ENCODE peak calls at places on chromosomes 16 and 17, in nine cellular contexts. H is osteoblast, G is fibroblast of lung, P is mammary epithelial cell, Z is IMR-90, X is neuronal stem cell, T is GM23248, N is H9, J is HCT116. Q is an unnamed sample.

GRCh38 chr16:81073560-81074330 is 3.3 kb downstream of the C16orf46 start:
- DNase-seq in G (no peak), T (no peak), Z (no peak), X (no peak), N (no peak), J (no peak), P (no peak), H (no peak), Q (peak)

GRCh38 chr16:46748775-46749705 is 896 bp upstream of the MYLK3 start:
- DNase-seq in X (no peak), G (no peak), N (no peak), Z (no peak), P (no peak), H (no peak), T (no peak), J (no peak), Q (peak)

GRCh38 chr17:71963341-71963740 is 157.5 kb upstream of the SOX9 start:
- DNase-seq in H (no peak), G (no peak), T (no peak), X (no peak), Z (no peak), N (no peak), P (no peak), J (no peak), Q (no peak)

GRCh38 chr17:78735832-78736525 is 46.1 kb downstream of the CYTH1 start:
- DNase-seq in Z (no peak), T (peak), P (peak), H (no peak), X (no peak), N (no peak), G (no peak), J (no peak), Q (no peak)

GRCh38 chr17:50190278-50191069 is 11.0 kb downstream of the COL1A1 start:
- DNase-seq in H (no peak), X (no peak), J (no peak), P (no peak), Z (no peak), N (no peak), T (peak), G (no peak), Q (no peak)

GRCh38 chr17:15981208-15981607 is 18.3 kb downstream of the ZSWIM7 start:
- DNase-seq in J (no peak), H (no peak), P (peak), G (no peak), Z (no peak), N (no peak), T (no peak), X (no peak), Q (no peak)

GRCh38 chr17:6755281-6755680 is 565 bp upstream of the XAF1 start:
- DNase-seq in T (peak), P (no peak), H (no peak), G (peak), N (no peak), Z (no peak), J (no peak), X (no peak), Q (no peak)

GRCh38 chr17:42266918-42267766 is 9.0 kb downstream of the STAT5B start:
- DNase-seq in P (peak), N (no peak), J (peak), T (peak), Z (peak), H (peak), G (peak), X (no peak), Q (no peak)

GRCh38 chr17:31269597-31269996 is 27.4 kb downstream of the OMG start:
- DNase-seq in H (peak), X (no peak), Z (peak), P (peak), N (peak), G (peak), T (peak), J (peak), Q (no peak)

DNA sequence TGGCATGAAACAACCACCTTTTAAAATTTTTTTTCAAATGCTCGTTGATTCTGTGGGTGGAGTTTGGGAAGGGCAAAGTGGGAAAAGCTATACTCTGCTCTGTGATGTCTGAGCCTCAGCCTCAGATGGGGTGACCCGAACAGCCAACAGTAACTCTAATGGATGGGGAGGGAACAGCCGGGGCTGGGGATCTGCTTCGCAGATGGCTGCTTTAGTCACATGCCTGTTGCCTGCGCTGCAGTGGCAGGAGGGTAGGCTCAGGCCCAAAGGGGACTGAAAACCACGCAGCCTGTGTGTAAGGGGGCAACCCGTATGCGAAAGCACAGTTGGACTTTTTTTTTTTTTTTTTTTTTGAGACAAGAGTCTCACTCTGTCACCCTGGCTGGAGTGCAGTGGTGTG is 14.9 kb upstream of the MAPK3 start:
- DNase-seq in J (no peak), Z (no peak), N (no peak), G (no peak), H (no peak), P (no peak), X (no peak), T (no peak), Q (no peak)
- H2AFZ ChIP-seq in J (no peak), Z (peak), N (no peak), G (no peak), H (no peak), P (no peak), X (peak), T (no peak), Q (no peak)

DNA sequence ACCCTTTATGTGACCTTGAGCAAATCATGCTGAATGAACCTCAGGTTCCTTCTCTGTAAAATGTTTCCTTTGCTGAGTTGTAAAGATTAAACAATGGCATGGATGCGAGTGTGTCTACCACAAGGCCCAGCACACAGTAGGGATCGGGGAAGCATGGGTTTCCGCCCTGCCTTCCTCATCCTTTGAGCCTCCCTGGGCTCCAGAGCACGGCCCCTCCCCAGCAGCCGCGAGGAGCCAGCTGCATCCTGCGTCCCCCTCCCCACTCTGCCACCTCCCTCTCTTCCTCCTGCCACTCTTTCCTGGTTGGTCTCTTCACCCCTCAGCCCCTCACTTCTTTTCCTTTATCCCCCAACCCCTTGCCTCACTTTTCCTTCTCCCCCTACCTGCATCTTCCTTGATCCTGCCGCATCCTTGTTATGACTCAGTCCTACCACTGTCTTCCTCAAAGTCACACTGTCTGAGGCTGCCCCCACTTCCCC is 3.0 kb downstream of the FBXL19 start:
- DNase-seq in N (no peak), H (peak), J (no peak), P (no peak), Z (no peak), X (no peak), G (no peak), T (no peak), Q (no peak)
- H3K4me2 ChIP-seq in N (no peak), H (no peak), J (no peak), P (no peak), Z (no peak), X (no peak), G (no peak), T (no peak), Q (no peak)

DNA sequence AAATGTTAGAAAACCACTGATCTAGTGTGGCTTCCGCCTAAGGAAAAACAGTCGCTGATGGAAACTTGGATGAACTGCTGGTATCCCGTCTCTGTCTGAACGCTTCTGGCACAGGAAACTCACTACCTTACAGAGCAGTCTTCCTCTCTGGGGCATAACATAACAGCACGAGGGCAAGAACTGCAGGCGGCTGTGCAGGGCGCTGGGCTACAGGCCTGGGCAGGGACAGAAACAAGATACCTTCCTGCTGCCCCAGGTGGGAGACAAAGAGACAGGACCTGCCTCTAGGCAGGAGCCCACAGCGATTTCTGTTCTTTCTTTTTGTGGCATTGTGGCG is 10.5 kb downstream of the MXRA7 start:
- DNase-seq in J (no peak), Z (no peak), H (no peak), P (no peak), N (no peak), G (no peak), T (peak), X (no peak), Q (no peak)
- H2AFZ ChIP-seq in J (no peak), Z (peak), H (peak), P (peak), N (no peak), G (no peak), T (peak), X (peak), Q (no peak)

DNA sequence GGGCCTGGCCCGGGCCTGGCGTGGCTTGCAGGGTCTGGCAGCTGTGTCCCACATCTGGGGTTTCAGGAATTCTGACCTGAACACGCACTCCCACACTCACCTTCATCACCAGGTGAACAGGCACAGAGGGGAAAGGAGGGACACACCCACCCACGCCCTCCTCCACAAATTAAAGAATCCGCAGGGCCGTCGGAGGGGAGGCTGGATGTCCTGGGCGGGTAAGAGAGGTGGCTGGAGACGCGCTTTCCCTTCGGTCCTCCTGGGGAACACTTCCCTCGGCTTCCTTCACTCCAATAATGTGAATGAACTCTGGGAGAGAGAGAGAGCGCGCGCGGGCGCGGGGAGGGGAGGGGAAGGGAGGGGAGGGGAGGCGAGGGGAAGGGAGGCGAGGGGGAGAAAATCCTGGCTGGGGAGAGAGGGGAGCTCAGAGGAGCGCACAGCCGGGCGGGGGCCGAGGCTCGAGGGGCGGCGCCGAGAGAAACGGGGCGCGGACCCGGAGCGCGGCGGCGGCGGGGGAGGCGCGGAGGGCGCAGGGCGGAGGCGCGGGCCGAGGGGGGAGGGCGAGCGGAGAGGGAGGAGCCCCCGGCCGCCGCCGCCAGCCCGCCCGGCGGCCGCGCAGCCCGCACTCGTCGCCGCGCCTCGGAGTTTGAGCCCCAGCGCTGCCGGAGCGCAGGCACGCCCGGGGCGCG is at the start of gene CACNG4:
- DNase-seq in X (no peak), J (no peak), Z (no peak), H (peak), P (no peak), T (no peak), G (no peak), N (no peak), Q (no peak)
- H3K4me2 ChIP-seq in X (peak), J (no peak), Z (peak), H (no peak), P (peak), T (no peak), G (peak), N (peak), Q (no peak)

DNA sequence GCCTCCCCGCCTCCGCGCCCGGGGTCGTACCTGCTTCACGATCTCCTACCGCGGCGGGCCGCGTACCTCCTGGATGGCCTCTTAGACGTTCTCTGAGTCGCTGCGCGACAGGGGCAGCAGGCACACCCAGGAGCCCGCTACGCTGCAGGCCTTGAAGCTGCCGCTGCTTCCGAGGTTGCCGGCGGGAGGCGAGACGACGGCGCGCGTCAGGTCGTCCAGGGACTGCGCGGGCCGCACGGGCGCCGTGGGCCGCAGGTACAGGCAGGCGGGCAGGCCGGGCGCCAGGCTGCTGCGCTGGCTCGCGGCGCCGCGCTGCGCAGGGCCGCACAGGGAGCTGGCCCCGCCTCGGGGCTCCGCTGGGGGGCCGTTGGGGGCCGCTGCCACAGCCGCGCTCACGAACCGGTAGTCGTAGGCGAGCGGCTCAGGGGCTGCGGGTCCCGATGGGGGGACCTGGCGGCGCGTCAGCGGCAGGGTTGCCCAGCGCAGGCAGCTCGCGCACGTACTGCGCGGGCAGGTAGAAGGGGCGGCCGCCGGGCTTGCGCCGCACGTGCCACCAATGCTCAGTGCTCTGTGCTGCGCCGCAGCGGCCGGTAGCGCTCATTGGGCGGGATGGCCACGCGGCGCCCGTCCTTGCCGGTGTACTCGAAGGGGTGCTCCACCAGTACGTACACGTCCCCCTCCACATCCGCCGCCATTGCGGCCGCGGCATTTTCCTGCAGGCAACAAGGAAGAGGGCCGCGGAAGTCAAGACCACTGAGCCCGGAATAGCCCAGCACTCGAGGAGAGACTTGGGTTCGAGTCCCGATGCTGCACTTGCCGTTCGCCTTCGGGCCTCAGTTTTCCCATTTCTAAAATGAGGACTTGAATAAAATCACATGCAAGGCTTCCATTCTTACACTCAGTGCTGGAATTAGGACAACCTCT is 116.5 kb upstream of the SMURF2 start:
- DNase-seq in G (no peak), P (no peak), N (peak), Z (no peak), T (peak), H (peak), X (no peak), J (no peak), Q (no peak)
- H2AFZ ChIP-seq in G (no peak), P (no peak), N (no peak), Z (no peak), T (no peak), H (no peak), X (peak), J (no peak), Q (no peak)

GRCh38 chr16:27579086-27579980 is 29.4 kb downstream of the KATNIP start:
- DNase-seq in Z (peak), H (no peak), T (peak), X (no peak), N (no peak), G (peak), J (no peak), P (peak), Q (peak)
- H3K4me2 ChIP-seq in Z (no peak), H (peak), T (peak), X (no peak), N (no peak), G (peak), J (peak), P (peak), Q (no peak)

DNA sequence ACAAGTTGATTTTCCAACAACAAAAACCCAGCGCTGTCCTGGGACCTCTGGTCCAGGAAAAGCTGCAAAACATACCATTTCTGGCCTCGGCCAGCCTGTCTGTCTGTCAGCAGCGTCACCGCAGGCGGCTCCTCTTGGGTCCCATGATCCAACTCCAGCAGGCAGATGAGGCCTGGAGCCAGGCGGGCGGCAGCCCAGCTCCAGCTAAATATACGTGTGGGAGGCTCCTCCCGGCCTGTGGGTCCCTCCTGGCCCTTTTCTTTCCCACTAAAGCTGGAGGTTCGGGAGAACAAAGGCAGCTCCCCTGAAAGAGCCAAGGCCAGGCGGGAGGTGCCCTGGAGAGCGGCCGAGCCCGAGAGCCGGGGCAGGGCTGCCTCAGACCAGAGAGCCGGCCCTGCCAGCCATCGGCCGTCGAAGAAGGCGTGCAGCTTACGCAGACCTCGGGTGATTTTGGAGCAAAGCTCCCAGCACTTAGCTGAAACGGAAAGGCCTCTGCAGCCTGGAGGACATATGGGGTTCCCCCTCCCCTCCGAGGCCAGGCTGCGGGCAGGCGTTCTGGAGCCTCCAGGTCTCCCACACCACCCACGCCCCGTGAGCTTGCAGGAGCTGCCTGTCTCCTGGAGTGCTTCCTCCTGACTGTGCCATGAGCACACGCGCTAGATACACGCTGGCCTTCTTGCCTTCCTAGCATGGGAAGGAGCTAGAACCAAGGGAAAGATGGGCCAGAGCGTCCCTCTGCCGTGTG is 19.9 kb upstream of the JPH3 start:
- DNase-seq in H (peak), J (no peak), G (peak), T (peak), N (no peak), X (no peak), Z (peak), P (no peak), Q (no peak)
- H2AFZ ChIP-seq in H (peak), J (no peak), G (peak), T (peak), N (no peak), X (peak), Z (peak), P (peak), Q (no peak)

DNA sequence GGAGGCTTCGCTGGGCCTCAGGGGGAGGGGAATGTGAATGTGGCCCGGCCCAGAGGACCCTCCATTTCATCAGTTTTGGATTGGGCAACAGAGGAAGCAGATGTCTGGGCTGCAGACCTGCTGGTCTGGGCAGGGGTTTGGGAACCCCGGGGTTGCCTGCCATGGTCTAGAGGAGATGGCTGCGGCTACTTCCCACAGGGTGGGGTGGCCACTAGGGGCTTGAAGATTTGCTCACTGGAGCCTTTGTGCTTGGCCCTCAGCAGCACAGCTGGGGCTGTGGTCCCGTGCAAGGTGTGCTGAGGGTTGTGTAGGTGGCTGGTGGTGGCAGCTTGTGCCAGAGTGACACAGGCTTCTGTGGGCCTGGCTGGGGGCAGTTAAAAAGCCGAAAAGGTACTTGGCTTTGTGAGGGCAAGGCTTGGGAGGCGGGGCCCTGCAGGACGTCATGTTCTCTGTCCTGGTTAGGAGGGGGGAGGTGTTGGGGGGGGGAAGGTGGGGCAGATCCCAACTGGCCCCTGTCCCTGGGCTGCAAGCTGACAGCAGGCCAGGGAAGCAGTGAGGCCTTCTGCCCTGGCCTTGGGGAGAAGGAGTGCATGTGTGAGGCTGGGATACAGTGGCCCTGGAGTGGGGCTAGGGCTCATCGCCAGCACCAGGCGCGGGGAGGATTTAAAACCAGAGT is 98.0 kb downstream of the KPNA2 start:
- DNase-seq in P (no peak), J (no peak), X (no peak), H (no peak), N (peak), T (no peak), Z (no peak), G (no peak), Q (no peak)
- H3K4me2 ChIP-seq in P (no peak), J (no peak), X (no peak), H (no peak), N (no peak), T (no peak), Z (no peak), G (no peak), Q (no peak)